ENCODE peak calls at places on chromosomes 2 and 18, in four cellular contexts. A is PC-9, J is neural progenitor cell, K is fibroblast of lung. T is an unnamed sample.
A peak's percentile ranks its signal among the peaks of the same experiment; 100 is the strongest.

GRCh38 chr2:18588802-18589201 is 567 bp downstream of the NT5C1B start:
- DNase-seq in K (no peak), A (no peak), J (no peak), T (no peak)

GRCh38 chr2:20737505-20737904 is 70.6 kb downstream of the GDF7 start:
- DNase-seq in A (no peak), J (no peak), K (no peak), T (no peak)

GRCh38 chr2:190359896-190360376 is 16.5 kb downstream of the INPP1 start:
- DNase-seq in A (no peak), J (peak; percentile 13), K (peak; percentile 85), T (peak; percentile 53)

GRCh38 chr2:106094101-106094860 is 99.8 kb downstream of the UXS1 start:
- DNase-seq in A (no peak), K (no peak), J (no peak), T (no peak)

GRCh38 chr2:146927080-146927714 is 917.6 kb upstream of the ACVR2A start:
- DNase-seq in J (peak; percentile 84), K (peak; percentile 85), A (no peak), T (no peak)

GRCh38 chr2:7815726-7816125 is 866.1 kb upstream of the ID2 start:
- DNase-seq in J (no peak), K (no peak), A (no peak), T (no peak)

GRCh38 chr2:197599285-197599965 is 76.0 kb downstream of the RFTN2 start:
- DNase-seq in J (peak; percentile 16), K (peak; percentile 57), A (no peak), T (peak; percentile 93)

GRCh38 chr2:120465989-120466703 is 120.2 kb downstream of the INHBB start:
- DNase-seq in J (peak; percentile 91), K (no peak), A (no peak), T (peak; percentile 48)

GRCh38 chr2:235230809-235231601 is 262.8 kb upstream of the AGAP1 start:
- DNase-seq in K (peak; percentile 55), A (no peak), J (no peak), T (peak; percentile 75)

GRCh38 chr2:54577035-54577434 is 120.9 kb downstream of the SPTBN1 start:
- DNase-seq in A (no peak), K (no peak), J (no peak), T (no peak)

DNA sequence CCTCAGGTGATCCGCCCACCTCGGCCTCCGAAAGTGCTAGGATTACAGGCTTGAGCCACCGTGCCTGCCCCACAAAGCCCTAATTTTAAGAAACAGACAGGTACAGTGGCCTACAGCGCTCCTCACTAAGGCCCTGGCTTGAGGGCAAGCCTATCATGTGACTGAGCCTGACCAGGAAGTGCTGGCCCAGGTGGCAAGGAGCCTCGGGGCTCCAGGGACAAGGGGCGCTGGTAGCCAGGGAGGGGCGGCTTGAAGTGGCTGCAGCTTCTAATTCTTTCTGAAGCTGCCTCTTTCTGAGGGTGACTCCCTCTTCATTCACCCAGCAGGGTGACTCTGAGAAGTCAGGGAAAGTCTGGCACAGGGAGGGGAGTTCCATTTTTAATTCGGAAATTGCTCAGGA is 115.8 kb downstream of the FAM210A start:
- DNase-seq in K (no peak), J (no peak), A (no peak), T (no peak)
- TF ChIP-seq CTCF in K (no peak), J (no peak), A (no peak), T (no peak)

GRCh38 chr2:239247401-239248245 is 153.2 kb downstream of the HDAC4 start:
- DNase-seq in A (peak; percentile 99), K (no peak), J (no peak), T (no peak)

GRCh38 chr2:239244625-239245024 is 156.2 kb downstream of the HDAC4 start:
- DNase-seq in J (no peak), K (no peak), A (no peak), T (no peak)

GRCh38 chr2:239245107-239245506 is 155.7 kb downstream of the HDAC4 start:
- DNase-seq in J (peak; percentile 39), K (no peak), A (no peak), T (no peak)

GRCh38 chr2:239246723-239247122 is 154.1 kb downstream of the HDAC4 start:
- DNase-seq in J (no peak), K (no peak), A (peak; percentile 79), T (no peak)

GRCh38 chr2:239245872-239246701 is 154.7 kb downstream of the HDAC4 start:
- DNase-seq in A (peak; percentile 71), K (no peak), J (no peak), T (no peak)
- H3K4me3 ChIP-seq in A (peak overlapping the region; percentile 47), K (no peak overlapping the region), J (no peak overlapping the region), T (no peak overlapping the region)

GRCh38 chr2:152243723-152244122 is 68.2 kb upstream of the STAM2 start:
- DNase-seq in J (peak; percentile 32), A (no peak), K (no peak), T (no peak)

GRCh38 chr2:152247337-152247695 is 71.8 kb upstream of the STAM2 start:
- DNase-seq in J (no peak), A (no peak), K (no peak), T (peak; percentile 77)

GRCh38 chr2:152244241-152244640 is 68.7 kb upstream of the STAM2 start:
- DNase-seq in J (no peak), A (no peak), K (no peak), T (no peak)

GRCh38 chr2:152245653-152246052 is 70.1 kb upstream of the STAM2 start:
- DNase-seq in K (no peak), J (no peak), A (no peak), T (no peak)

GRCh38 chr2:152246686-152247336 is 71.2 kb upstream of the STAM2 start:
- DNase-seq in J (no peak), A (no peak), K (no peak), T (no peak)
- H3K4me2 ChIP-seq in J (no peak overlapping the region), A (no peak overlapping the region), K (no peak overlapping the region), T (no peak overlapping the region)

GRCh38 chr2:86336350-86337234 is 834 bp downstream of the REEP1 start:
- DNase-seq in J (peak; percentile 55), K (no peak), A (no peak), T (peak; percentile 76)
- TF ChIP-seq CTCF in J (no peak), K (no peak), A (no peak), T (no peak)

GRCh38 chr2:165268751-165269150 is 29.5 kb downstream of the SCN2A start:
- DNase-seq in A (no peak), K (no peak), J (no peak), T (no peak)
- H3K4me3 ChIP-seq in A (no peak overlapping the region), K (no peak overlapping the region), J (no peak overlapping the region), T (no peak overlapping the region)

GRCh38 chr18:48939368-48940097 is 11.2 kb downstream of the SMAD7 start:
- DNase-seq in A (no peak), K (peak; percentile 42), J (peak; percentile 56), T (peak; percentile 91)

GRCh38 chr18:48942554-48943261 is 8.1 kb downstream of the SMAD7 start:
- DNase-seq in A (peak; percentile 95), J (no peak), K (peak; percentile 67), T (peak; percentile 96)

GRCh38 chr18:48942086-48942485 is 8.7 kb downstream of the SMAD7 start:
- DNase-seq in J (no peak), A (peak; percentile 26), K (no peak), T (no peak)

GRCh38 chr18:48941672-48942071 is 9.1 kb downstream of the SMAD7 start:
- DNase-seq in K (no peak), J (no peak), A (no peak), T (peak; percentile 5)

DNA sequence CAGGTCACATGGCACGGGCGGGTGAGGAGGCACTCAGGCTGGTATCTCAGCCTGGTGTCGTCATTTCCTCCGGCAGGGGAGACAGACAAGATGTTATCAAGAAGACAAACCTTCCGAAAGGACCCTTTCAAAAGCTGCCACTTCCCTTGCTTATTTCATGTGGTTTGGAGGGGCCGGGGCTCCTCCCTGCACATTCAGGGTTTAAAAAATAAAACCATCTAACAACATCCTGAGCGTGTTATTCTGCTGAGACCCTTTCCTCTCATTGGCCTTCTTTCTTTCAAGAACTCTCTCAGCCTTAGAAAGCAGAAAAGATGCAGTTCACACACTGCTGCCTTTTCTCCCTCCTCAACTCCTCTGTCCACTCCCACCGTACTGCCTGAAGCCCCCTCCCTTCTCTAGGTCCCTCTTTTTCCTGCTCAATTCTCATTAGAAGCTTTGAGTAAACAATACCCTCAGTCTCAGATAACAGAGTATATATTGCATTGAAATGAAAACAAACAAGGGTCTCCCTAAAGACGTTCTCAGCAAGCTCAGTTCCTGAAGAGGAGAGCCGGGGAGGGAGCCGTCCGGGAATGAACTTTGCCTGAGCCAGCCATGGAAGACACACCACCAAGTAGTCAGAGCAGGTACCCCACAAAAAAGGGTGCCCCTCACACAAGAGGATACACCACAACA is 9.8 kb downstream of the SMAD7 start:
- DNase-seq in A (no peak), J (no peak), K (peak; percentile 39), T (peak; percentile 68)
- H3K4me2 ChIP-seq in A (peak overlapping the region; percentile 67), J (no peak overlapping the region), K (peak overlapping the region; percentile 34), T (peak overlapping the region; percentile 95)

DNA sequence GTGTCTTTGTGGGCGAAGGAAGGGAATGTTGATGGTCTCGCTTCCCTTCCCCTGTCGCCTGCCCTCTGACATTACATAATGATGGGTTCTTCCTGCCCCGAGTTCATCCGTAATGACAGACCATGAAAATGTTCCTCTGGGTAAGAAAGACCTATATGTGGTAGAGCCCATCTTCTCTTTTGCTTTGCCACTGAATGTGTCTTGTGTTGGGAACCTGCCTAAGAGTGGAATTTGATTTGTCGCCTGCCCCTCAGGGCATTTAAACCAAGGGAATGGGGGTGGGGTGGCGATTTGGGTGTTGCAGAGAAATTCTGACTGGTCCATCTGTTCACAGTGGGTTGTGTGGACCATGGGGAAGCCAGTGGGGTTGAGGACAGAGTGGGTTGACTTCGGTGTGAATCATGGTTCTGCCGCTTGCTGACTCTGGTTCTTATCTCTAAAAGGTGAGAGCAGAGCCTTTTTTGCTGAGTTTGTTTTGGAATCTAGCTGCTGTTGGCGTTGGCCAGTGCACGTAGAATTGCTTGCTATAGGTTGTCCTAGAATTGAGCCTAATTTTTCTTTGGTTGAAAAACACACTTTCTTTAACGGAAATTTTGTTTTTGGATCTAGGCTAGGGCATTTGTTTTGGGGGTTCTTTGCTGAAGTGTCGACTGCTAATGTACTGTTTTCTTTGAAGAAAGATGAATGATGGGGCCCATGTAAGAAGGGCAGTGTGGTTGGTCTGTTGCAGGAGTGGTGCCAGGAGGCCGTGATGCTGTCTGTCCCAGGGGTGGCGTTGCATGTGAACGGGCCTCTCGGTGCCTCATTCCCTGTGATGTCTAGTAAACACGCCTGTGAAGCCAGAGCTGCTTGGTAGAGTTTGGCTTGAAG is 1.3 kb downstream of the INPP4A start:
- DNase-seq in A (no peak), K (no peak), J (no peak), T (peak; percentile 58)
- TF ChIP-seq CTCF in A (no peak), K (no peak), J (no peak), T (no peak)

GRCh38 chr2:118851650-118852049 is 4.2 kb upstream of the EN1 start:
- DNase-seq in A (no peak), K (no peak), J (peak; percentile 65), T (peak; percentile 46)

GRCh38 chr2:118854507-118855300 is 7.3 kb upstream of the EN1 start:
- DNase-seq in A (no peak), J (peak; percentile 48), K (no peak), T (peak; percentile 85)

GRCh38 chr2:118852605-118853128 is 5.2 kb upstream of the EN1 start:
- DNase-seq in J (peak; percentile 67), K (no peak), A (no peak), T (peak; percentile 89)

GRCh38 chr2:118853647-118854367 is 6.4 kb upstream of the EN1 start:
- DNase-seq in K (no peak), A (no peak), J (peak; percentile 36), T (peak; percentile 74)

DNA sequence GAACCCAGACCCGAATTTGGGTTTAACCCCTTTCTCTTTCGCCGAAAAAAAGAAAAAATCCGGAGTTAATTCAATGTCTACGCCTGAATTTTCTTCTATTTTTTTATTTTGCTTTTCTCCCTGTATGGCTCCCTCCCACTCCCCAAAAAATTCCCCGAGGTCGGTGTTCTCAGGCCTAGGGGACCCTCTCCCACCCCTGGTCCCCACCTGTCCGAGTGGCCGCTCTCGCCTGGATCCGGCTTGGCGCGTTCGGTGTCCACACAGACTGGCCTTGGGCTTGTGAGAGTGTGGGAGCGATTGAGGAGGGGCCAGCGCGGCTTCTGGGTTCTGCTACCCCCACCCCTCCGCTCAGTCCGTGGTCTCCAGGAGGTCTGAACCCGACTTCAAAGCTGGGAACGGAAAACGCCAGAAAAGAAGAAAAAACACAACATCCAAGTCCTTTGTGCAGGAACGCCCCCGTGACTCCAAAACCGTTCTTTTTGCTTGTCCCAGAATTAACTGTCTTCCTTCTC is 5.7 kb upstream of the EN1 start:
- DNase-seq in J (no peak), A (no peak), K (no peak), T (peak; percentile 49)
- H3K4me3 ChIP-seq in J (no peak overlapping the region), A (no peak overlapping the region), K (no peak overlapping the region), T (no peak overlapping the region)